ENCODE peak calls at places on chromosomes 16 and 17, in ten cellular contexts. W is fibroblast of pulmonary artery, K is mucosa of descending colon, E is cardiac fibroblast, U is ovary, F is neural progenitor cell, J is A549, O is fibroblast of the aortic adventitia, Q is IMR-90, R is psoas muscle. T is an unnamed sample.

GRCh38 chr16:11014159-11014558 is 69.8 kb downstream of the CLEC16A start:
- DNase-seq in W (peak), K (no peak), E (peak), U (no peak), F (no peak), J (no peak), O (no peak), Q (peak), R (no peak), T (no peak)

GRCh38 chr16:68936729-68937631 is 93.6 kb downstream of the TANGO6 start:
- DNase-seq in W (peak), K (no peak), E (no peak), U (no peak), F (no peak), J (no peak), O (peak), Q (peak), R (no peak), T (no peak)

GRCh38 chr16:48629531-48629930 is 19.6 kb upstream of the N4BP1 start:
- DNase-seq in W (no peak), K (no peak), E (no peak), U (no peak), F (no peak), J (no peak), O (no peak), Q (no peak), R (no peak), T (no peak)

GRCh38 chr16:4900036-4900435 is 36.9 kb downstream of the PPL start:
- DNase-seq in W (peak), K (no peak), E (peak), U (no peak), F (no peak), J (no peak), O (peak), Q (no peak), R (no peak), T (peak)

GRCh38 chr17:61464121-61464905 is 12.1 kb downstream of the TBX4 start:
- DNase-seq in W (no peak), K (no peak), E (no peak), U (peak), F (no peak), J (no peak), O (no peak), Q (no peak), R (no peak), T (no peak)

GRCh38 chr17:57548421-57549385 is 196.4 kb downstream of the CCDC182 start:
- DNase-seq in W (peak), K (no peak), E (no peak), U (peak), F (no peak), J (no peak), O (peak), Q (no peak), R (no peak), T (no peak)

GRCh38 chr17:27810211-27810901 is 10.0 kb upstream of the NOS2 start:
- DNase-seq in W (no peak), K (no peak), E (no peak), U (no peak), F (no peak), J (no peak), O (no peak), Q (no peak), R (no peak), T (no peak)

GRCh38 chr17:63930951-63931575 is 1.1 kb downstream of the CD79B start:
- DNase-seq in W (no peak), K (peak), E (no peak), U (peak), F (peak), J (no peak), O (no peak), Q (no peak), R (peak), T (no peak)

GRCh38 chr17:58352843-58353719 is 1.1 kb upstream of the SUPT4H1 start:
- DNase-seq in W (peak), K (peak), E (peak), U (no peak), F (peak), J (no peak), O (peak), Q (peak), R (no peak), T (peak)

GRCh38 chr17:78745407-78746088 is 36.5 kb downstream of the CYTH1 start:
- DNase-seq in W (peak), K (no peak), E (peak), U (no peak), F (peak), J (no peak), O (peak), Q (peak), R (no peak), T (no peak)

GRCh38 chr16:21613361-21613760 is 14.0 kb downstream of the METTL9 start:
- DNase-seq in W (no peak), K (no peak), E (no peak), U (no peak), F (no peak), J (no peak), O (no peak), Q (no peak), R (no peak), T (no peak)

GRCh38 chr17:49971848-49972485 is 3.0 kb downstream of the DLX4 start:
- DNase-seq in W (no peak), K (no peak), E (no peak), U (peak), F (peak), J (no peak), O (no peak), Q (no peak), R (no peak), T (no peak)

GRCh38 chr17:76296889-76297288 is 11.2 kb downstream of the QRICH2 start:
- DNase-seq in W (no peak), K (no peak), E (no peak), U (no peak), F (no peak), J (no peak), O (no peak), Q (no peak), R (no peak), T (no peak)

GRCh38 chr16:64586756-64587155 is 535.1 kb downstream of the CDH11 start:
- DNase-seq in W (no peak), K (no peak), E (no peak), U (no peak), F (no peak), J (no peak), O (no peak), Q (no peak), R (no peak), T (no peak)

GRCh38 chr17:68600123-68600880 is 865 bp downstream of the FAM20A start:
- DNase-seq in W (no peak), K (peak), E (no peak), U (peak), F (peak), J (peak), O (no peak), Q (no peak), R (peak), T (no peak)
- H3K4me3 ChIP-seq in W (peak), K (no peak), E (peak), U (peak), F (peak), J (peak), O (peak), Q (peak), R (peak), T (peak)

GRCh38 chr17:42184717-42185496 is at the start of gene HCRT:
- DNase-seq in W (no peak), K (no peak), E (no peak), U (no peak), F (no peak), J (no peak), O (no peak), Q (no peak), R (no peak), T (no peak)

GRCh38 chr17:42185497-42185860 is 227 bp upstream of the HCRT start:
- DNase-seq in W (no peak), K (no peak), E (no peak), U (no peak), F (peak), J (no peak), O (no peak), Q (no peak), R (no peak), T (no peak)

GRCh38 chr17:42181851-42182207 is 887 bp upstream of the KCNH4 start:
- DNase-seq in W (no peak), K (no peak), E (no peak), U (no peak), F (no peak), J (no peak), O (no peak), Q (no peak), R (no peak), T (no peak)

GRCh38 chr17:42182927-42183734 is 2.1 kb downstream of the HCRT start:
- DNase-seq in W (peak), K (no peak), E (peak), U (no peak), F (no peak), J (peak), O (peak), Q (peak), R (no peak), T (peak)

DNA sequence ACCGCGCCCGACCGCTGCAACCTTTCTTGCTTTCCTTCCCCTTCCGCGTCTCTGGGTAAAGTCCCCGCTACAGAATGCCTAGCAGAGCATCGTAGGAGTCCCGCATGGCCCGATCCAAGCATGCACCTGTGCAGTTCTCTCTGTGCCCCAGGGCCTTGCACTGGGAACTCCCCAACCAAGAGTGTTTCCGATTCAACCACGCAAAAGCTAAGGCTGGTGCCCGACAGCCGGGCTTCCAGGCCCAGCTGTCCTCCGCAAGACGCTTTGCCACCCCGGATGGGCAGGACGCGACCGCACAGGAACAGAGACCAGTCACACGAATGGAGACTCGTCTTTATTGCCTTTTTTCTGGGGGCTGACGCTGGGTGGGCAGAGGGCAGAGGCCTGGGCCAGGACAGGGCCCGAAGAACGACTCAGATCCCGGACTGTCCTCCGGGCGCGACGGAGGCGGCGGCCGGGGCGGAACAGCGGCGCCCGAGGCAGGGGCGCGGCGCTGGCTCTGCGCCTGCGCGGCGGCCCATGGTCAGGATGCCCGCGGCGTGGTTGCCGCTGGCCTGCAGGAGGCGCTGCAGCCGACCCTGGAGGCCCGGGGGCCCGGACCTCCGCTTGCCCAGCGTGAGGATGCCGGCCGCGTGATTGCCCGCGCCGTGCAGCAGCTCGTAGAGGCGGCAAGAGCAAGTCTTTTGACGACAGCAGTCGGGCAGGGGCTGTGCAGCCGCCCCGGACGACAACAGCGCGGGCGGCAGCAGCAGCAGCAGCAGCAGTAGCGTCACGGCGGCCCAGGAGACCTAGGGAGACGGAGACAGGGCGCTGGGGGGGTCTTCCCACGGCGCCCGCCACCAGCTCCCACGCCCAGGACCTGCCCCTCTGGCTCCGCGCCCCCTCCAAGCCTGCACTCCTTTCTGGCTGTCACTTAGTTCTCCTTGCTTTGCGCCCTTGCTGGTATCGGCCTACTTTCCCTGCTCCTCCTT is 1.2 kb downstream of the HCRT start:
- DNase-seq in W (peak), K (peak), E (peak), U (peak), F (peak), J (peak), O (peak), Q (peak), R (peak), T (peak)
- TF ChIP-seq CTCF in W (peak), K (peak), E (peak), U (peak), F (peak), J (peak), O (peak), Q (peak), R (peak), T (peak)

DNA sequence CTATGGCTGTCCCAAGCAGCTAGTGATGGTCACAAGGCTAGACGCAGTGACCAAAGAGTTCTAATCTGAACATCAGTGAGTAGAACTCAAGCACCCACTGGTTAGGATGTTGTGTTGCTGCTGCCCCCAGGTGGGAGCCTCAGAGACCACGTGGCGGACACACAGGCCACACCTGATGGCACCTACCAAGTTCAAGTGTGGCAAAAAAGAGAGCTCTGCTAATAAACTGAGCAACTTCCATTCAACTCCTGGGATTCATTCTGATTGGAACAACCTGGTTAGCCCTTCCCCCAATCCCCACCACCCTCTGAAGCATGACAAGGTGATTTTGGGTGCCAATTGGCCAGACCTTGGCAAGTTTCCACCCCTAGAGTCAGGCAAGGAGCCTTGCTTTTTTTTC is 3.5 kb upstream of the LCMT1 start:
- DNase-seq in W (no peak), K (no peak), E (no peak), U (no peak), F (no peak), J (no peak), O (no peak), Q (no peak), R (no peak), T (no peak)
- H3K4me3 ChIP-seq in W (no peak), K (no peak), E (no peak), U (no peak), F (no peak), J (no peak), O (no peak), Q (no peak), R (no peak), T (no peak)

GRCh38 chr17:36486204-36487194 is at the start of gene ZNHIT3:
- DNase-seq in W (peak), K (peak), E (peak), U (peak), F (peak), J (peak), O (peak), Q (peak), R (peak), T (peak)
- TF ChIP-seq CTCF in W (no peak), K (no peak), E (no peak), U (no peak), F (no peak), J (no peak), O (no peak), Q (no peak), R (no peak), T (no peak)

GRCh38 chr16:929674-930073 is 41.1 kb downstream of the LMF1 start:
- DNase-seq in W (no peak), K (no peak), E (no peak), U (no peak), F (no peak), J (no peak), O (no peak), Q (no peak), R (no peak), T (no peak)
- H3K4me3 ChIP-seq in W (no peak), K (no peak), E (no peak), U (no peak), F (no peak), J (no peak), O (no peak), Q (no peak), R (no peak), T (no peak)

GRCh38 chr17:44269118-44269794 is 1.3 kb upstream of the SLC4A1 start:
- DNase-seq in W (no peak), K (no peak), E (no peak), U (no peak), F (no peak), J (no peak), O (no peak), Q (no peak), R (no peak), T (no peak)

GRCh38 chr17:44273607-44274006 is 5.7 kb upstream of the SLC4A1 start:
- DNase-seq in W (no peak), K (no peak), E (no peak), U (no peak), F (peak), J (no peak), O (no peak), Q (no peak), R (no peak), T (no peak)

GRCh38 chr17:44269795-44270320 is 1.9 kb upstream of the SLC4A1 start:
- DNase-seq in W (no peak), K (no peak), E (no peak), U (no peak), F (no peak), J (no peak), O (no peak), Q (no peak), R (no peak), T (peak)

GRCh38 chr17:44272321-44272951 is 4.5 kb upstream of the SLC4A1 start:
- DNase-seq in W (no peak), K (no peak), E (no peak), U (no peak), F (no peak), J (no peak), O (no peak), Q (no peak), R (no peak), T (no peak)

DNA sequence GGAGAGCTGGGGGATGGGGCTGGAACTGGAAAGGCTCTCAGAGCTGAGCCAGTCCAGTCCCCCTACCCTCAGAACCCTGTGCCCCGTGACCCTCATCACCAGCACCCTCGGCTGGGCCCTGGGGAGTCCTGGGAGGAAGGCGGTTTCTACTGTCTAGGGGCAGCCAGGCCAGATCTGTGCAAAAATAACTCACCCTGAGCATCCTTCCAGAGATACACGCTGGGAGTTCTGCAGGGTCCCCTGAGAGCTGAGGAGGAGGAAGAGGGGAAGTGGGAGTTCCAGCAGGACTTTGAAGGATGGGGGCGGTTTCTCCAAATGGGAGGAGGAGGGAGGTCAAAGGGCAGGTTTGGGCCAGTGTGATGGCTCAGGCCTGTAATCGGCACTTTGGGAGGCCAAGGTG is 5.0 kb upstream of the SLC4A1 start:
- DNase-seq in W (no peak), K (no peak), E (no peak), U (no peak), F (no peak), J (no peak), O (no peak), Q (no peak), R (no peak), T (no peak)
- TF ChIP-seq CTCF in W (no peak), K (no peak), E (no peak), U (no peak), F (no peak), J (no peak), O (no peak), Q (no peak), R (no peak), T (no peak)

T was measured in foreskin fibroblast.